ENCODE peak calls at places on chromosomes 5 and 9, in four cellular contexts. E is WERI-Rb-1, O is A673, Q is A549. V is an unnamed sample. For H3K9me3, the result is how much of the 10 kb centered on the place peaks cover.

GRCh38 chr5:156469636-156470035 is 142.7 kb downstream of the SGCD start:
- DNase-seq in O (no peak), Q (no peak), E (no peak), V (no peak)

GRCh38 chr9:78306222-78307076 is 9.5 kb downstream of the PSAT1 start:
- DNase-seq in E (no peak), Q (no peak), O (no peak), V (no peak)

GRCh38 chr5:1200495-1201326 is 684 bp upstream of the SLC6A19 start:
- DNase-seq in Q (no peak), O (no peak), E (no peak), V (no peak)

GRCh38 chr9:18441245-18441644 is 32.7 kb upstream of the ADAMTSL1 start:
- DNase-seq in E (no peak), O (no peak), Q (no peak), V (no peak)

GRCh38 chr9:115306860-115307259 is 188.9 kb upstream of the TNC start:
- DNase-seq in E (no peak), O (no peak), Q (no peak), V (no peak)

GRCh38 chr9:84754896-84755295 is 85.4 kb downstream of the NTRK2 start:
- DNase-seq in Q (no peak), E (no peak), O (no peak), V (no peak)

GRCh38 chr9:130446111-130446861 is 1.5 kb downstream of the ASS1 start:
- DNase-seq in Q (no peak), O (peak), E (peak), V (peak)

GRCh38 chr5:174567506-174568141 is 156.8 kb upstream of the MSX2 start:
- DNase-seq in E (no peak), O (no peak), Q (no peak), V (no peak)

GRCh38 chr9:92618633-92619225 is 51.2 kb downstream of the IPPK start:
- DNase-seq in O (no peak), Q (no peak), E (no peak), V (peak)

GRCh38 chr5:86917117-86917579 is 299.4 kb downstream of the COX7C start:
- DNase-seq in Q (no peak), O (peak), E (no peak), V (no peak)

GRCh38 chr9:31394040-31394473 is 990.4 kb upstream of the ACO1 start:
- DNase-seq in Q (no peak), O (peak), E (no peak), V (no peak)

GRCh38 chr9:3475300-3476020 is 50.3 kb downstream of the RFX3 start:
- DNase-seq in Q (no peak), E (no peak), O (no peak), V (no peak)

GRCh38 chr5:133356386-133357331 is 255.7 kb downstream of the FSTL4 start:
- DNase-seq in E (no peak), O (no peak), Q (no peak), V (no peak)

GRCh38 chr5:118468085-118468484 is 520.3 kb downstream of the DTWD2 start:
- DNase-seq in Q (no peak), E (peak), O (no peak), V (no peak)

GRCh38 chr9:71716138-71716909 is 52.0 kb downstream of the CEMIP2 start:
- DNase-seq in Q (no peak), E (no peak), O (peak), V (no peak)

GRCh38 chr5:133734916-133735315 is 122.6 kb upstream of the FSTL4 start:
- DNase-seq in E (no peak), O (no peak), Q (no peak), V (peak)

GRCh38 chr9:134205636-134206316 is 41.4 kb upstream of the RNU6ATAC start:
- DNase-seq in E (no peak), O (peak), Q (no peak), V (peak)

GRCh38 chr5:135013947-135014570 is 20.0 kb downstream of the PITX1 start:
- DNase-seq in O (no peak), Q (no peak), E (no peak), V (peak)

GRCh38 chr9:13387668-13388124 is 108.2 kb upstream of the MPDZ start:
- DNase-seq in E (no peak), Q (no peak), O (no peak), V (no peak)

GRCh38 chr9:113918697-113919390 is 42.7 kb downstream of the ZNF618 start:
- DNase-seq in O (no peak), Q (no peak), E (no peak), V (no peak)

GRCh38 chr5:177457239-177458121 is 10.9 kb downstream of the PRR7 start:
- DNase-seq in E (peak), Q (peak), O (peak), V (peak)

GRCh38 chr9:34957492-34958410 is at the start of gene PHF24:
- DNase-seq in E (peak), Q (no peak), O (peak), V (no peak)

GRCh38 chr5:10306806-10307205 is 896 bp downstream of the CMBL start:
- DNase-seq in Q (no peak), O (no peak), E (no peak), V (no peak)

GRCh38 chr9:36985769-36986547 is 48.1 kb downstream of the PAX5 start:
- DNase-seq in O (peak), E (no peak), Q (no peak), V (no peak)

GRCh38 chr9:38208206-38208901 is 139.3 kb upstream of the SHB start:
- DNase-seq in Q (no peak), O (no peak), E (peak), V (no peak)

GRCh38 chr5:37619353-37619752 is 220.5 kb downstream of the GDNF start:
- DNase-seq in E (no peak), Q (no peak), O (no peak), V (no peak)

GRCh38 chr5:156534086-156534485 is 207.1 kb downstream of the SGCD start:
- DNase-seq in E (no peak), O (no peak), Q (no peak), V (no peak)

GRCh38 chr5:81639556-81639955 is 111.3 kb downstream of the SSBP2 start:
- DNase-seq in O (no peak), E (no peak), Q (no peak), V (no peak)

GRCh38 chr5:57338068-57338848 is 144.4 kb downstream of the ACTBL2 start:
- DNase-seq in Q (peak), O (peak), E (peak), V (no peak)

GRCh38 chr9:85742630-85742928 is 825 bp upstream of the AGTPBP1 start:
- DNase-seq in O (no peak), E (no peak), Q (no peak), V (no peak)

GRCh38 chr9:94083384-94083783 is 880 bp upstream of the PTPDC1 start:
- DNase-seq in E (no peak), O (no peak), Q (no peak), V (no peak)

GRCh38 chr9:95226921-95227320 is 90.6 kb downstream of the FANCC start:
- DNase-seq in O (no peak), Q (no peak), E (no peak), V (no peak)
- H3K9me3 ChIP-seq in O (under half), Q (under half), E (under half), V (under half)

GRCh38 chr5:2582106-2582505 is 169.4 kb downstream of the IRX2 start:
- DNase-seq in O (no peak), E (no peak), Q (no peak), V (no peak)
- TF ChIP-seq CTCF in O (no peak), E (no peak), Q (no peak), V (no peak)

DNA sequence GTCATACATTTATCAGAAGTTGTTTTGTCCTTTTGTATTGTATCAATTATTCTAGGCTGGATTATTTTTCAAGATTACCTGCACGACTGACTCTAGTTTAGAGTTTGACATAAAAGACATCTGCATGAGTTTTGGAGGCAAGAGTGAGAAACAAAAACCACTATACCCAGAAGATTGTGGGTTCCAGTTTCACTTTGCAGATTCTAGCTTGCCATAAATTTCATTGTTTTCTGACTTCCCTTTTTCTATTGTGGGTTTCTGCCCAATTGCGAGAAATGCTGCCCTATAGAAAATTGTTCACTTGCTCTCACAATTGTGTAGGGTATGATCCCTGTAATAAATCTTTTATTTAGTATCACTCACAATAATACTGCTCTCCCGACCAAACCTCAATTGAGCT is 1043.4 kb upstream of the CDH10 start:
- DNase-seq in Q (no peak), O (no peak), E (no peak), V (no peak)
- H3K9me3 ChIP-seq in Q (under half), O (under half), E (under half), V (under half)

DNA sequence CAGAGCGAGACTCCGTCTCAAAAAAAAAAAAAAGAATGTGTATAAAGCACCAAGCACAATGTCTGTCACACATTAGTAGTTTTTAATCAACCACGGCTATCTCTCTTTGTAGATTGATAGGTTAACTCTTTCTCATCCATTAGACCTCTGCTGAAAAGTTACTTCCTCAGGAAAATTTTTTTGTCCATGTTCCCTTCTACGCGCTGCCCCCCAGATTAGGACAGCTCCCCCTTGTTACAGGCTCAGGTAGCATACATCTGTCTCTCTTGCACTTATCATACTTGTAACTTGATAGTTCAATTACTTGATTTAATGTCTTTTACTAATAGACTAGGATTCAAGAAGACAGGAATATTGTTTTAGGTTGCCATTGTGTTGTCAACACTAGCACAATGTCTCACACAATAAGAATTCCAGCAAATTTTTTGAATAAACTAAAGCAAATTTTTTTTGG is 1.5 kb downstream of the SPDL1 start:
- DNase-seq in O (no peak), E (no peak), Q (no peak), V (no peak)
- TF ChIP-seq CTCF in O (no peak), E (no peak), Q (no peak), V (no peak)

DNA sequence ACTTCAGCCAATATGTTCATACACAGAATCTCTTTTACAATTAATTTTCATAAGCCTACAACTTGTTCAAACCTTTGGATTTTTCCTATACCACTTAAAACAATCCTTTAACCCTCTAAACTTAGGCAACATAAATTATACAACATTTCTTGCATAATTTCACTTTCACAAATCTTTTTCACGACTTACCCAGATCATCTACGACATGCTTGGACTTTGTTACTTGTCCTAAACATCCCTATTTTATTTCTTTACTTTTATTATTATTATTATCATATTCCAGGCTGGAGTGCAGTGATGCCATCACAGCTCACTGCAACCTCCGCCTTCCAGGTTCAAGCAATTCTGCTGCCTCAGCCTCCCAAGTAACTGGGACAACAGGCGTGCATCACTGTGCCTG is 68.0 kb downstream of the CACNA1B start:
- DNase-seq in O (no peak), E (no peak), Q (no peak), V (no peak)
- H3K9me3 ChIP-seq in O (under half), E (under half), Q (under half), V (under half)

GRCh38 chr9:74940600-74940999 is 12.1 kb downstream of the C9orf40 start:
- DNase-seq in E (no peak), O (peak), Q (no peak), V (no peak)
- TF ChIP-seq CTCF in E (no peak), O (peak), Q (no peak), V (peak)

GRCh38 chr5:40074801-40075200 is 604.9 kb upstream of the PTGER4 start:
- DNase-seq in E (no peak), Q (no peak), O (no peak), V (no peak)

GRCh38 chr5:40082313-40082712 is 597.4 kb upstream of the PTGER4 start:
- DNase-seq in Q (no peak), O (no peak), E (no peak), V (no peak)

GRCh38 chr5:40073927-40074326 is 605.8 kb upstream of the PTGER4 start:
- DNase-seq in E (no peak), O (no peak), Q (no peak), V (no peak)

GRCh38 chr5:40080191-40080590 is 599.5 kb upstream of the PTGER4 start:
- DNase-seq in E (no peak), Q (no peak), O (peak), V (no peak)

GRCh38 chr5:40078907-40079575 is 600.7 kb upstream of the PTGER4 start:
- DNase-seq in Q (no peak), O (peak), E (no peak), V (no peak)
- H3K9me3 ChIP-seq in Q (under half), O (under half), E (under half), V (under half)

DNA sequence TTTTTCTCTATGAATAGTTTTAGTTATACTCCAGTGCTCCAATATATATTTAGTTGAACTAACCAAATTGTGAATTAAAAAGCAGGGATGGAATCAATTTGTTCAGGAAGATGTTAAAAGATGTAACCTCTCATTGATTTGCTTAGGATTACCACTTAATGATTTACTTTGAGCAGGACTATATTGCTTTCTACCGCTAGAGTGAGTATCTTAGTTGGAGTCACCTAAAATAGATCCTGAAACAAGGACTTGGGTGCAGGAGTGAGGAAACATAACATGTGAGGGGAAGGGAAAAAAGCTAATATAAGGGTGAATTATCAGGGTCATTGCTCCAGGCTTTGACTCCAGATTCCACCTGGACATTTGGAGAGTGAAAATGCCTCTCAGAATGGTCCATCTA is 2277.4 kb upstream of the C9orf72 start:
- DNase-seq in E (no peak), Q (no peak), O (no peak), V (no peak)
- TF ChIP-seq CTCF in E (no peak), Q (no peak), O (no peak), V (no peak)

DNA sequence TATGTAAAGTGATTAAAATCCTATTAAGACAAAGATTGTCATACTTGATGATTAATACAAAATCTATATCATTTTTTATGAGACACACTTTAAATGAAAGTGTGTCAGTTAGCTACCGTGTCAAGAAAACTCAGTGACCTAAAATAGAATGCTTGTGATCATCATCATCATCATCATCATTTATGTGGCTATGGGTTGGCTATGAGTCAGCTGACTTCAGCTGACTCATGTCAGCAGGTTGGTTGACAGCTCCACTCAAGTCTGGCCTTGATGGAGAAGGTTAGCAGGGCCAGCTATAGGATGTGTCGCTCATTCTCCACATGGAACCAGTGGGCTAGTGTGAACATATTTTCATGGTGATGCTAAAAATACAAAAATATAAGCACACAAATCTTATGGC is 43.8 kb upstream of the ZNF300 start:
- DNase-seq in O (no peak), E (no peak), Q (no peak), V (no peak)
- H3K9me3 ChIP-seq in O (half or more), E (under half), Q (half or more), V (under half)

GRCh38 chr9:133030317-133031129 is at the start of gene GTF3C5:
- DNase-seq in Q (peak), E (peak), O (peak), V (peak)
- TF ChIP-seq CTCF in Q (no peak), E (no peak), O (no peak), V (no peak)

V was measured in heart left ventricle.